ENCODE peak calls at places on chromosomes 16 and 17, in six cellular contexts. T is HepG2, J is A549, O is GM12878, X is K562, F is upper lobe of left lung. Q is an unnamed sample.

GRCh38 chr17:6569391-6570302 is 13.3 kb upstream of the PITPNM3 start:
- ATAC-seq in T (no peak), J (no peak), O (no peak), X (no peak), F (no peak), Q (no peak)

GRCh38 chr17:2137342-2138098 is 82.6 kb downstream of the HIC1 start:
- ATAC-seq in T (no peak), J (peak), O (peak), X (peak), F (peak), Q (no peak)

GRCh38 chr16:10180771-10181163 is 1.5 kb downstream of the GRIN2A start:
- ATAC-seq in T (peak), J (peak), O (peak), X (peak), F (peak), Q (no peak)

GRCh38 chr17:75099881-75100595 is 9.7 kb upstream of the ARMC7 start:
- ATAC-seq in T (no peak), J (no peak), O (no peak), X (no peak), F (no peak), Q (no peak)

GRCh38 chr16:19168173-19169080 is at the start of gene SYT17:
- ATAC-seq in T (peak), J (peak), O (peak), X (no peak), F (peak), Q (peak)

GRCh38 chr16:68031951-68032350 is 8.9 kb downstream of the DUS2 start:
- ATAC-seq in T (no peak), J (peak), O (no peak), X (no peak), F (peak), Q (no peak)

GRCh38 chr17:945672-946071 is 33.9 kb downstream of the NXN start:
- ATAC-seq in T (no peak), J (peak), O (no peak), X (no peak), F (no peak), Q (no peak)

GRCh38 chr16:12539185-12539929 is 264.3 kb downstream of the CPPED1 start:
- ATAC-seq in T (no peak), J (no peak), O (peak), X (peak), F (no peak), Q (no peak)

GRCh38 chr17:45908460-45908859 is 14.1 kb downstream of the MAPT start:
- ATAC-seq in T (no peak), J (no peak), O (no peak), X (peak), F (no peak), Q (no peak)

GRCh38 chr17:28178800-28179199 is 136.3 kb downstream of the NLK start:
- ATAC-seq in T (no peak), J (no peak), O (no peak), X (no peak), F (no peak), Q (no peak)

GRCh38 chr17:28711723-28712036 is at the start of gene PROCA1:
- ATAC-seq in T (no peak), J (no peak), O (peak), X (peak), F (peak), Q (no peak)

GRCh38 chr17:45974916-45975630 is 24.0 kb upstream of the STH start:
- ATAC-seq in T (no peak), J (no peak), O (peak), X (no peak), F (no peak), Q (no peak)

GRCh38 chr17:83091257-83092141 is 12.1 kb downstream of the METRNL start:
- ATAC-seq in T (peak), J (no peak), O (no peak), X (no peak), F (peak), Q (peak)

GRCh38 chr16:46583036-46583435 is 38.1 kb downstream of the SHCBP1 start:
- ATAC-seq in T (no peak), J (no peak), O (no peak), X (no peak), F (no peak), Q (no peak)

GRCh38 chr17:13562271-13562800 is 39.4 kb downstream of the HS3ST3A1 start:
- ATAC-seq in T (peak), J (peak), O (no peak), X (peak), F (no peak), Q (no peak)

GRCh38 chr17:11047228-11047627 is 193.8 kb upstream of the SHISA6 start:
- ATAC-seq in T (no peak), J (no peak), O (no peak), X (no peak), F (no peak), Q (no peak)

GRCh38 chr17:44235583-44235936 is 16.1 kb upstream of the UBTF start:
- ATAC-seq in T (peak), J (peak), O (peak), X (peak), F (no peak), Q (no peak)
- TF ChIP-seq EP300 in T (no peak), J (no peak), O (no peak), X (no peak), F (no peak), Q (no peak)

GRCh38 chr17:69485126-69485724 is 70.7 kb downstream of the MAP2K6 start:
- ATAC-seq in T (no peak), J (no peak), O (no peak), X (no peak), F (peak), Q (peak)
- TF ChIP-seq EP300 in T (no peak), J (no peak), O (no peak), X (no peak), F (no peak), Q (no peak)

DNA sequence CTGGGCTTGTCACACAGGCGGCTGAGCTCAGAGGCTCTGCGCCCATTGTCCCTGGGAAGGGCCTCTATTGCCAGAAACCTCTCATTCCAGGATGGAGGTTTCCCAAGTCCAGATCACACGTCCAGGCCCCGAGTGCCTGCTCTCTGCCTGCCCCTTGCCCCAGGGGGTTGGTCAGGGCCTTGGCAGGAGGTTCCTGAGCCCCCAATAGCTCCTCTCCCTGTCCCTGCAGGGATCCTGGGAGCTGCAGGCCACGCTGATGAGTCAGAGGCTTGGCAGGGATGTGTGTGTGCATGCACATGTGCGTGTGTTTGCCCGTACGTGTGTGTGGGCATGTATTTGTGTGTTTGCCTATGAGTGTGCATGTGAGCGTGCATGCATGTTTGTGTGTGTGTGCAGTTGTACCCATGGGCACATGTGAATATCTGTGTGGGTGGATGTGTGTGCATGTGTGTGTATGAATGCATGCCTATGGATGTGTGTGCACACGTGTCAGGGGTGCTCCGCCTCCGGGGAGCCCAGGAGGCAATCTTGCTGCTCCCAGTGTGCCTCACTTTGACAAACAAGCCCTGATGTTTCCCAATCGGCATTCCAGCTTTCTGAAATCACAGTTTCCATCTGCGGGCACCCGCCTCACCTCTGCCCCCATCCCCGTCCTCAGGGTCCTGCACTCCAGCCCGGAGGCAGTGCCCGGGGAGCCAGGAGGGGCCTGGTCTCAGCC is 98.4 kb upstream of the GSE1 start:
- ATAC-seq in T (peak), J (peak), O (no peak), X (no peak), F (peak), Q (peak)
- TF ChIP-seq EP300 in T (peak), J (peak), O (no peak), X (no peak), F (peak), Q (no peak)

GRCh38 chr17:78647030-78647429 is 69.8 kb upstream of the DNAH17 start:
- ATAC-seq in T (no peak), J (no peak), O (no peak), X (no peak), F (peak), Q (no peak)

GRCh38 chr17:78644971-78645370 is 67.8 kb upstream of the DNAH17 start:
- ATAC-seq in T (no peak), J (peak), O (no peak), X (no peak), F (no peak), Q (no peak)

GRCh38 chr17:78644259-78644658 is 67.1 kb upstream of the DNAH17 start:
- ATAC-seq in T (no peak), J (no peak), O (no peak), X (no peak), F (no peak), Q (no peak)

GRCh38 chr17:78643326-78643725 is 66.1 kb upstream of the DNAH17 start:
- ATAC-seq in T (no peak), J (no peak), O (no peak), X (no peak), F (no peak), Q (no peak)

GRCh38 chr17:78645421-78646295 is 68.5 kb upstream of the DNAH17 start:
- ATAC-seq in T (no peak), J (peak), O (peak), X (peak), F (peak), Q (peak)
- TF ChIP-seq EP300 in T (no peak), J (no peak), O (peak), X (no peak), F (peak), Q (no peak)

GRCh38 chr17:81431545-81432482 is 36.6 kb downstream of the BAHCC1 start:
- ATAC-seq in T (no peak), J (no peak), O (no peak), X (peak), F (no peak), Q (no peak)
- TF ChIP-seq EP300 in T (no peak), J (no peak), O (no peak), X (no peak), F (no peak), Q (no peak)

DNA sequence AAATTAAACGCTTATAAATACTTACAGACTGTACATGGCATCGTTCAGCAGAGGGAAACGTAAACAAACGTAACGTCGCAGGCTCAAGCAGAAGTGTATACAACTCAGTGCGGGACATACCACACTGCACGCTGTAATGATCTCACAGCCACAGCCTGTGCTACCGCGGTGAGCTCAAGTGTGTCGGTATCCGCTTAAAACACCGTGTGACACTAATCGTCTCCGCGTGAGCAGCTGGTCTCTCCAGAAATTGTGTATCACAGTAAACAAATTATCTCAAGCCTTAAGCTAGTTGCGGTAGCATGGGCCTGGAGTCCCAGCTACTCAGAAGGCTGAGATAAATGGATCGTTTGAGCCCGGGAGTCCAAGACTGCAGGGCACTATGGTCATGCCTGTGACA is 115.3 kb downstream of the ANKRD11 start:
- ATAC-seq in T (no peak), J (no peak), O (peak), X (no peak), F (no peak), Q (no peak)
- TF ChIP-seq EP300 in T (no peak), J (no peak), O (no peak), X (no peak), F (no peak), Q (no peak)

GRCh38 chr17:57881143-57881542 is 31.3 kb upstream of the MRPS23 start:
- ATAC-seq in T (no peak), J (no peak), O (no peak), X (no peak), F (peak), Q (peak)

GRCh38 chr17:57881783-57882291 is 32.0 kb upstream of the MRPS23 start:
- ATAC-seq in T (no peak), J (no peak), O (no peak), X (no peak), F (peak), Q (peak)

GRCh38 chr17:57877803-57878202 is 28.0 kb upstream of the MRPS23 start:
- ATAC-seq in T (no peak), J (no peak), O (no peak), X (no peak), F (no peak), Q (no peak)

GRCh38 chr17:57880086-57880456 is 30.2 kb upstream of the MRPS23 start:
- ATAC-seq in T (no peak), J (no peak), O (no peak), X (no peak), F (no peak), Q (no peak)

DNA sequence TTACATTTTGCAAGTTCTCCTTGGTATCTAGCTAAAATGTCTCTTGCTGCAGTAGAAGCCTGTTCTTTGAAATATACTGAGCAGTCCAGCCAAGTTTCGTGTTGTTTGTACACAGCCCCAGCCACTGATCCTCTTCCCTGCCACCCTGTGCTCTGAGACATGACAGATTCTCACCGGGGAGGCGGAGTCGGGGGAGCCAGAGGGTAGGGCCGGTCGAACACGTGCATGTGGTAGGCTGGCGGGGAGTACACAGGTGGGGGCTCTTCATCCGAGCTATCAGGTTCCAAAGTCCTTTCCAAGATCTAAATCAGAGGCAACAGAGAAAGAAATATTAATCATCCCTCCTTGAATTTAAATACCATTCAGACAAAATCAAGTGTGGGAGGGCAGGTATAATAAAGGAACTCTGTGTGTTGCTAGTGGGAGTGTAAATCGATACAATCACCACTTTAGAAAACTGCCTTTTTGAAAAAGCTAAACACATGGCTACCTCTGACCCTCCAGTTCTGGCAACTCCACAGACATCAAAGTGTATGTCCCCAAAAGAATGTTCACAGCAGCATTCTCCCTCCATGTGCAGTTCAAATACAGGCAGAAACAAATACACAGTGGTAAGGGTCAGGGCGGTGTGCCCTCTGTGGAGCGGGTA is 29.7 kb upstream of the MRPS23 start:
- ATAC-seq in T (peak), J (peak), O (no peak), X (peak), F (no peak), Q (no peak)
- TF ChIP-seq EP300 in T (peak), J (no peak), O (no peak), X (no peak), F (no peak), Q (no peak)